ENCODE peak calls at places on chromosome 16, in nine cellular contexts. V is endothelial cell, C is pancreas, K is left ventricle myocardium inferior, M is esophagus squamous epithelium, P is heart left ventricle, D is GM20000, W is endothelial cell of umbilical vein, Q is nephron progenitor cell. U is an unnamed sample.

GRCh38 chr16:22366889-22367288 is 7.5 kb downstream of the CDR2 start:
- DNase-seq in C (no peak), M (no peak), K (no peak), P (no peak), Q (no peak), W (no peak), D (no peak), V (no peak), U (no peak)

GRCh38 chr16:81655474-81656162 is 123.5 kb upstream of the PLCG2 start:
- DNase-seq in Q (no peak), M (no peak), K (no peak), D (no peak), V (no peak), C (no peak), W (no peak), P (no peak), U (no peak)

GRCh38 chr16:30950516-30951073 is 1.7 kb downstream of the ORAI3 start:
- DNase-seq in V (no peak), M (no peak), P (no peak), C (no peak), K (no peak), D (no peak), Q (no peak), W (no peak), U (no peak)

GRCh38 chr16:80899804-80900592 is 95.6 kb upstream of the CDYL2 start:
- DNase-seq in K (peak), D (no peak), Q (no peak), V (no peak), W (peak), C (peak), P (peak), M (no peak), U (no peak)

GRCh38 chr16:53132406-53132805 is 77.6 kb downstream of the CHD9 start:
- DNase-seq in V (no peak), D (no peak), C (no peak), M (no peak), W (no peak), K (no peak), P (no peak), Q (no peak), U (no peak)

GRCh38 chr16:5633845-5634440 is 536.3 kb upstream of the EEF2KMT start:
- DNase-seq in W (no peak), P (no peak), M (no peak), Q (no peak), K (no peak), C (no peak), V (no peak), D (peak), U (peak)

GRCh38 chr16:2147981-2148671 is at the start of gene RAB26:
- DNase-seq in P (peak), M (no peak), V (no peak), Q (peak), K (peak), D (peak), C (peak), W (peak), U (peak)

GRCh38 chr16:22055881-22056280 is 36.5 kb upstream of the VWA3A start:
- DNase-seq in P (no peak), W (no peak), M (no peak), V (peak), Q (peak), D (no peak), C (no peak), K (no peak), U (no peak)

GRCh38 chr16:77057161-77057736 is 133.7 kb upstream of the MON1B start:
- DNase-seq in Q (no peak), W (no peak), C (no peak), D (no peak), M (no peak), V (no peak), K (no peak), P (no peak), U (no peak)

GRCh38 chr16:28491080-28491969 is 549 bp downstream of the CLN3 start:
- DNase-seq in D (no peak), Q (peak), M (no peak), V (peak), W (peak), C (peak), P (peak), K (peak), U (peak)

GRCh38 chr16:87552772-87553171 is 49.5 kb upstream of the JPH3 start:
- DNase-seq in Q (no peak), C (no peak), P (no peak), V (no peak), K (no peak), D (no peak), M (no peak), W (no peak), U (no peak)

GRCh38 chr16:66361604-66362135 is 4.8 kb upstream of the CDH5 start:
- DNase-seq in D (no peak), Q (no peak), K (no peak), W (no peak), C (no peak), V (no peak), M (no peak), P (no peak), U (no peak)

GRCh38 chr16:23464196-23464595 is 11.2 kb upstream of the COG7 start:
- DNase-seq in M (no peak), D (no peak), V (no peak), C (no peak), W (no peak), Q (no peak), K (no peak), P (no peak), U (no peak)

GRCh38 chr16:29736112-29736511 is 9.7 kb downstream of the C16orf54 start:
- DNase-seq in Q (no peak), W (no peak), C (no peak), D (no peak), V (no peak), M (no peak), K (no peak), P (no peak), U (no peak)

GRCh38 chr16:50011707-50012106 is 13.3 kb upstream of the CNEP1R1 start:
- DNase-seq in D (no peak), M (no peak), C (no peak), K (no peak), V (no peak), W (no peak), Q (no peak), P (no peak), U (no peak)

GRCh38 chr16:24539295-24539849 is at the start of gene RBBP6:
- DNase-seq in D (peak), C (peak), V (peak), P (peak), M (peak), W (peak), K (peak), Q (peak), U (peak)
- TF ChIP-seq CTCF in D (peak), C (no peak), V (no peak), P (peak), M (peak), W (no peak), K (peak), Q (no peak), U (peak)

GRCh38 chr16:67718668-67719047 is 458 bp downstream of the GFOD2 start:
- DNase-seq in W (peak), C (no peak), K (no peak), D (peak), V (no peak), M (no peak), P (no peak), Q (no peak), U (peak)

GRCh38 chr16:67720236-67720635 is 1.1 kb upstream of the GFOD2 start:
- DNase-seq in C (no peak), W (no peak), V (no peak), M (no peak), K (no peak), Q (no peak), P (no peak), D (no peak), U (no peak)

GRCh38 chr16:67719778-67720144 is 645 bp upstream of the GFOD2 start:
- DNase-seq in V (peak), M (no peak), Q (peak), C (no peak), K (no peak), D (peak), P (peak), W (no peak), U (peak)

GRCh38 chr16:67716097-67716496 is 3.0 kb downstream of the GFOD2 start:
- DNase-seq in Q (no peak), D (no peak), M (no peak), V (no peak), P (no peak), K (no peak), W (no peak), C (no peak), U (no peak)

DNA sequence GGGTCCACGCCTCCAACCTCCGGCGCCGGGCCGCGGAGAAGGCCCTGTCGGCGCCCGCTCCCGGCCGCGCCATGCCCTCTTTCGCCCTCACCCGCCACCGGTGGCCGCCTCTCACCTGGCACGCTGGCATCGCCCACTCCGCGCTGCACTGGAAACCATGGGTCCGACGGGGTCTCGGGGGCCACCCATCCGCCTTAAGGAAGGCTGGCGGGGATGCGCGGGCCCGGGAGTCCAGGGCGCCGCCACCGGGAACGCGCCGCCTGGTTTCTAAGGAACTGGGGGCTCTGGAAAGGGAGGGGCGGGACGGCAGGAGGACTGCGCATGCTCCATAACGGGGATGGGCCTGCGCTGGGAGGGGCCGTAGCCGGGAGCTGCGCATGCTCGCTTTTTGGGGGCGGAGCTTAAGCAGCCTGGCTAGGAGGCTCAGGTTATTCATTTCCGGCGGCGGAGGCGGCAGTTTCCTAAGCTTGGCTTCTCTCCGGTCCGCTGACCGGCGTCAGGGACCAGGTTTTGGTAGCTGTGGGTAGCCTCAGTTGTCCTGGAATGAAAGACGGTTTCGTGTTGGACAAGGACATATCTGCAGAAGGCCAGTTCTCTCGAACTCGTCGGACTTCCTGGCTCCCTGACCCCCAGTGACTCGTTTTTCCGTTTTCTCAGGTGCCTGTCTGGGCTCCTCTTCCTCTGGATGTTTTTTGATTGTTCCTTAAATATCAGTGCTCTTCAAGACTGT is at the start of gene GFOD2:
- DNase-seq in C (peak), Q (peak), P (peak), W (peak), M (peak), D (peak), K (peak), V (peak), U (peak)
- TF ChIP-seq CTCF in C (no peak), Q (no peak), P (no peak), W (no peak), M (no peak), D (no peak), K (no peak), V (no peak), U (no peak)

GRCh38 chr16:70751593-70751992 is 49.4 kb downstream of the VAC14 start:
- DNase-seq in Q (no peak), W (no peak), M (no peak), P (no peak), D (no peak), K (no peak), C (no peak), V (no peak), U (no peak)

GRCh38 chr16:70749006-70749678 is 51.8 kb downstream of the VAC14 start:
- DNase-seq in K (no peak), C (no peak), P (no peak), V (no peak), D (no peak), M (no peak), Q (no peak), W (no peak), U (no peak)

GRCh38 chr16:70749681-70750601 is 51.0 kb downstream of the VAC14 start:
- DNase-seq in D (no peak), K (no peak), C (no peak), M (no peak), Q (peak), W (peak), P (no peak), V (no peak), U (no peak)

GRCh38 chr16:70752381-70752780 is 48.6 kb downstream of the VAC14 start:
- DNase-seq in Q (no peak), W (no peak), M (no peak), V (no peak), P (no peak), K (no peak), C (no peak), D (no peak), U (no peak)

DNA sequence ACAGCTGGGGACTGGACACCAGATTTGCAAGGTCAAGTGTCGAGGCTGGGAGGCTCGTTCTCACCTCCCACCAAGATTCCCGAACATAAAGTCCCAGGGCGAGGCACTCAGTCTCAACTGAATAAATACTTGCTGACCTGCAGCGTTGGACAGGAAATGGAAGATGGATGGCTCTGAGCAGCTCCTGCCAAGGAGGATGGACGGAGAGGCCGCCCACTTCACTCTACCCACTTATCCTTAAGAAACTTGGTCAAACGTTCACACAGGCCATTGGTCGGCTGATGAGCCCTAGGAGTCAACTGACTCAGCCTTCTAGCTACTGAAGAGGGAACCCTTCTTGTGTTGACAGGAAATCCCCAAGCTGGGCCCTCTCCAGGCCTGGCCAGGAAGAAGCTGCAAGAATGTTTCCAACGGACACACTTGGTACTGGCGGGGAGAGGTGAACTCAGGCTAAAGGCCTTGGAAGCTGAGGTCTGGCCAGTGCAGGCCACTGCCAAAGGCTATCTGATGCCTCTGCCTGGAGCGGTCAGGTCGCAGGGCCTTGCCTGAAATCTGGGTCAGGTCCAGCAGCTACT is 50.0 kb downstream of the VAC14 start:
- DNase-seq in M (no peak), D (no peak), V (peak), W (peak), Q (no peak), C (no peak), K (peak), P (peak), U (no peak)
- TF ChIP-seq CTCF in M (no peak), D (no peak), V (no peak), W (no peak), Q (no peak), C (no peak), K (no peak), P (no peak), U (no peak)

DNA sequence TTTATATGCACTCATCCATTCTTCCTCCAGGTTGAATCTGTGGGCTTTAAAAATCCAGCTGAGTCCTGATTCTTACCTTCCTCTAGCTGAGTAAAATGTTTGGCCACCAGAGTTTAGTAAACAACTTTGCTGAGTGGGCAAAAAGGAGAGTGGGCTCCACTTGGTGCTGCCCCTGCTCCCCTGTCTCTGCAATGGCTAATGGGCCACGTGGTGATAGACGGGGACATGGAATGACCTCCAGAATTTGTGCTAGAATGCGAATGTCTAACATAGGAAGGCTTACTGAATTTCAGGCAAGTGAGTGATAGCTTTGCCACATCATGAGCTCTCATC is 137.3 kb upstream of the CES5A start:
- DNase-seq in C (no peak), Q (no peak), P (no peak), M (no peak), D (no peak), K (no peak), V (no peak), W (no peak), U (no peak)
- TF ChIP-seq CTCF in C (no peak), Q (no peak), P (no peak), M (no peak), D (no peak), K (no peak), V (no peak), W (no peak), U (no peak)

U was measured in GM12865.